ENCODE peak calls at places on chromosomes 7 and 10, in seven cellular contexts. One of them, this sample, is unnamed.

GRCh38 chr10:45278860-45279498 is 36.4 kb downstream of the OR13A1 start:
- DNase-seq in GM12891: no peak
- DNase-seq in H1: no peak
- DNase-seq in K562: peak
- DNase-seq in GM12878: no peak
- DNase-seq in SK-N-SH: no peak
- DNase-seq in HepG2: no peak
- DNase-seq in this sample: no peak

GRCh38 chr7:151091431-151091830 is 5.2 kb downstream of the AGAP3 start:
- DNase-seq in GM12891: no peak
- DNase-seq in H1: no peak
- DNase-seq in K562: peak
- DNase-seq in GM12878: no peak
- DNase-seq in SK-N-SH: no peak
- DNase-seq in HepG2: no peak
- DNase-seq in this sample: no peak

GRCh38 chr10:5447071-5447470 is 34.7 kb downstream of the NET1 start:
- DNase-seq in GM12891: no peak
- DNase-seq in H1: no peak
- DNase-seq in K562: no peak
- DNase-seq in GM12878: no peak
- DNase-seq in SK-N-SH: no peak
- DNase-seq in HepG2: no peak
- DNase-seq in this sample: no peak

GRCh38 chr7:48101880-48102448 is 12.9 kb downstream of the UPP1 start:
- DNase-seq in GM12891: no peak
- DNase-seq in H1: no peak
- DNase-seq in K562: no peak
- DNase-seq in GM12878: no peak
- DNase-seq in SK-N-SH: no peak
- DNase-seq in HepG2: peak
- DNase-seq in this sample: no peak

GRCh38 chr7:47255007-47255406 is 326.9 kb downstream of the TNS3 start:
- DNase-seq in GM12891: no peak
- DNase-seq in H1: no peak
- DNase-seq in K562: no peak
- DNase-seq in GM12878: no peak
- DNase-seq in SK-N-SH: no peak
- DNase-seq in HepG2: no peak
- DNase-seq in this sample: no peak

GRCh38 chr10:46218921-46219320 is 67.9 kb upstream of the ANTXRL start:
- DNase-seq in GM12891: no peak
- DNase-seq in H1: no peak
- DNase-seq in K562: peak
- DNase-seq in GM12878: no peak
- DNase-seq in SK-N-SH: peak
- DNase-seq in HepG2: no peak
- DNase-seq in this sample: no peak

GRCh38 chr7:120089968-120090367 is 183.0 kb upstream of the KCND2 start:
- DNase-seq in GM12891: no peak
- DNase-seq in H1: no peak
- DNase-seq in K562: peak
- DNase-seq in GM12878: no peak
- DNase-seq in SK-N-SH: peak
- DNase-seq in HepG2: peak
- DNase-seq in this sample: no peak

GRCh38 chr7:134298902-134299683 is 17.6 kb downstream of the SLC35B4 start:
- DNase-seq in GM12891: no peak
- DNase-seq in H1: no peak
- DNase-seq in K562: no peak
- DNase-seq in GM12878: no peak
- DNase-seq in SK-N-SH: peak
- DNase-seq in HepG2: no peak
- DNase-seq in this sample: no peak

GRCh38 chr7:40761757-40762342 is 627.0 kb downstream of the SUGCT start:
- DNase-seq in GM12891: no peak
- DNase-seq in H1: no peak
- DNase-seq in K562: no peak
- DNase-seq in GM12878: no peak
- DNase-seq in SK-N-SH: no peak
- DNase-seq in HepG2: no peak
- DNase-seq in this sample: no peak

GRCh38 chr7:120742370-120742769 is 115.6 kb downstream of the TSPAN12 start:
- DNase-seq in GM12891: no peak
- DNase-seq in H1: no peak
- DNase-seq in K562: no peak
- DNase-seq in GM12878: no peak
- DNase-seq in SK-N-SH: no peak
- DNase-seq in HepG2: no peak
- DNase-seq in this sample: no peak

GRCh38 chr10:115432188-115432819 is 339.1 kb downstream of the ATRNL1 start:
- DNase-seq in GM12891: no peak
- DNase-seq in H1: no peak
- DNase-seq in K562: no peak
- DNase-seq in GM12878: no peak
- DNase-seq in SK-N-SH: peak
- DNase-seq in HepG2: peak
- DNase-seq in this sample: no peak

GRCh38 chr10:132446661-132447445 is 49.9 kb downstream of the PWWP2B start:
- DNase-seq in GM12891: peak
- DNase-seq in H1: no peak
- DNase-seq in K562: peak
- DNase-seq in GM12878: peak
- DNase-seq in SK-N-SH: peak
- DNase-seq in HepG2: peak
- DNase-seq in this sample: no peak

GRCh38 chr7:135168489-135169140 is 1.9 kb downstream of the CYREN start:
- DNase-seq in GM12891: no peak
- DNase-seq in H1: no peak
- DNase-seq in K562: no peak
- DNase-seq in GM12878: no peak
- DNase-seq in SK-N-SH: no peak
- DNase-seq in HepG2: no peak
- DNase-seq in this sample: no peak

DNA sequence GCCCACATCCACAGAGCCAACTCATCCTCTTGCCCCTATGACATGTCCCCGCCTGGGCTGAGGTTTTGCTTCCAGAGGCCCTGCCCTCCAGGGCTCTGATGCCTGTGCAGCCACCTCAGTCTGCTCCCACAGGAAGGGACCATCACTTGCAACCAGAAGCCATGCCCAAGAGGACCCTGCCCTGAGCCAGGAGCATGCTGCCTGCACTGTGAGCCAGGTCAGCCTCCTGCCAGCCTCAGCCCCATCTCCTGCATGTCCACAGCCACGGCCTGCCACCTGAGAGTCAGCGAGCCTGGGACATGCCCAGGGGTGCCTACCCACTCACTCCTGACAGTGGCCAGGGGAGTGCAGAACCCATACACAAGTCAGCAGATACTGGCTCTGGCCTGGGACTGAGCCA is 6.6 kb upstream of the KCP start:
- DNase-seq in GM12891: no peak
- DNase-seq in H1: no peak
- DNase-seq in K562: no peak
- DNase-seq in GM12878: no peak
- DNase-seq in SK-N-SH: no peak
- DNase-seq in HepG2: no peak
- DNase-seq in this sample: no peak
- TF ChIP-seq TAF1 in GM12891: no peak
- TF ChIP-seq TAF1 in H1: no peak
- TF ChIP-seq TAF1 in K562: no peak
- TF ChIP-seq TAF1 in GM12878: no peak
- TF ChIP-seq TAF1 in SK-N-SH: no peak
- TF ChIP-seq TAF1 in HepG2: no peak
- TF ChIP-seq TAF1 in this sample: no peak

DNA sequence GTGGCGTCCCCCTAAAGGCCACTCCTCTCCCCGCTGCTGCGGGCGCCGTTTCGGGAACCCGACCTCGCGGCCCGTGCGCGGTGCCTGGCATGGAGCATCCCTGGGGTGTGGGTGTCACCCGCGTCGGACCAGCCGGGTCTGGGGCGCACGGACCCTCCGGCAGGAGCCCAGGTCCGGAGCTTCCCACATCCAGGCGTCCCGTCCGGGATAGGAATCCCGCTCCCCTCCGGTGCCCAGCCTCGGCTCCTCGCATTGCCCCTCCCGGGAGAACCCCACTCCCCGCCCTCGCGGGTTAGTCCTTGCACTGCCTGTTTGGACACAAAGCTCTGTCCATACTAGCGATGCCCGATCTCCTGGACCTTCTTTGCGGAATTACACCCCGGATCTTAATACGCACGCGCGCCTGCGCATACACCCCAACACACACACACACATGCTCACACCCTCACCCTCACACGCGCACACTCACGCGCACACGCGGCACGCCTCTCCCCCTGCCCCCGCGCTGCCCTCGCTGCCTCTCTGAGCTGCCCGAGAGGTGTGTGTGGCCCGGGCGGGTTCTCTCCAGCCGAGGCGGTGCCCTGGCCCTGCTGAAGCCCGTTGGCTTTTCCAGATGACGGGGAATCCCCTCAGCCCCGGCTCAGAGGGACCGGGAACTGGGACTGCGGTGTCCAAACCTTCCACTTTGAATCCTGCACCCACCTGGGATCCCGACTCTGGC is 925 bp downstream of the MTURN start:
- DNase-seq in GM12891: peak
- DNase-seq in H1: no peak
- DNase-seq in K562: peak
- DNase-seq in GM12878: no peak
- DNase-seq in SK-N-SH: peak
- DNase-seq in HepG2: peak
- DNase-seq in this sample: peak
- TF ChIP-seq TAF1 in GM12891: no peak
- TF ChIP-seq TAF1 in H1: peak
- TF ChIP-seq TAF1 in K562: no peak
- TF ChIP-seq TAF1 in GM12878: no peak
- TF ChIP-seq TAF1 in SK-N-SH: no peak
- TF ChIP-seq TAF1 in HepG2: peak
- TF ChIP-seq TAF1 in this sample: no peak

GRCh38 chr10:30233186-30233958 is 115.7 kb downstream of the MTPAP start:
- DNase-seq in GM12891: no peak
- DNase-seq in H1: no peak
- DNase-seq in K562: no peak
- DNase-seq in GM12878: no peak
- DNase-seq in SK-N-SH: no peak
- DNase-seq in HepG2: no peak
- DNase-seq in this sample: no peak
- TF ChIP-seq TAF1 in GM12891: no peak
- TF ChIP-seq TAF1 in H1: no peak
- TF ChIP-seq TAF1 in K562: no peak
- TF ChIP-seq TAF1 in GM12878: no peak
- TF ChIP-seq TAF1 in SK-N-SH: no peak
- TF ChIP-seq TAF1 in HepG2: no peak
- TF ChIP-seq TAF1 in this sample: no peak

GRCh38 chr10:92486637-92487036 is 87.3 kb downstream of the IDE start:
- DNase-seq in GM12891: no peak
- DNase-seq in H1: no peak
- DNase-seq in K562: peak
- DNase-seq in GM12878: no peak
- DNase-seq in SK-N-SH: no peak
- DNase-seq in HepG2: no peak
- DNase-seq in this sample: no peak
- TF ChIP-seq TAF1 in GM12891: no peak
- TF ChIP-seq TAF1 in H1: no peak
- TF ChIP-seq TAF1 in K562: no peak
- TF ChIP-seq TAF1 in GM12878: no peak
- TF ChIP-seq TAF1 in SK-N-SH: no peak
- TF ChIP-seq TAF1 in HepG2: no peak
- TF ChIP-seq TAF1 in this sample: no peak

This sample was measured in GM12892.